ENCODE peak calls at places on chromosomes 5 and 9, in six cellular contexts. C, N, Z, W, D and M are unnamed samples.

GRCh38 chr5:135482383-135482933 is 30.3 kb upstream of the TIFAB start:
- DNase-seq in W (no peak), C (no peak), Z (no peak), N (no peak), D (no peak), M (no peak)

GRCh38 chr9:77417570-77417969 is 230.6 kb downstream of the GNA14 start:
- DNase-seq in W (no peak), N (peak; percentile 79), C (peak; percentile 14), D (no peak), Z (no peak), M (peak; percentile 93)

GRCh38 chr9:135105938-135106491 is 18.5 kb downstream of the OLFM1 start:
- DNase-seq in C (no peak), Z (no peak), N (no peak), D (no peak), W (peak; percentile 48), M (no peak)

GRCh38 chr5:96279796-96280542 is 153.1 kb downstream of the PCSK1 start:
- DNase-seq in W (no peak), Z (no peak), D (no peak), N (peak; percentile 34), C (no peak), M (no peak)

GRCh38 chr9:113530942-113531341 is 67.4 kb downstream of the RGS3 start:
- DNase-seq in Z (no peak), N (no peak), D (no peak), C (no peak), W (no peak), M (no peak)

GRCh38 chr5:20536813-20537212 is 548.8 kb upstream of the CDH18 start:
- DNase-seq in Z (no peak), N (no peak), W (no peak), D (no peak), C (no peak), M (no peak)

GRCh38 chr5:122703214-122703613 is 71.7 kb upstream of the SNX2 start:
- DNase-seq in C (no peak), N (no peak), D (no peak), W (no peak), Z (no peak), M (no peak)

GRCh38 chr5:103706939-103707682 is 144.5 kb upstream of the NUDT12 start:
- DNase-seq in N (no peak), C (no peak), D (no peak), W (no peak), Z (no peak), M (peak; percentile 61)

GRCh38 chr5:96616801-96617200 is 45.4 kb upstream of the CAST start:
- DNase-seq in D (no peak), C (no peak), N (no peak), W (no peak), Z (no peak), M (no peak)

GRCh38 chr5:1502046-1502736 is 21.6 kb downstream of the LPCAT1 start:
- DNase-seq in C (peak; percentile 71), W (no peak), N (no peak), D (no peak), Z (no peak), M (no peak)

GRCh38 chr9:14435871-14436270 is 121.9 kb upstream of the NFIB start:
- DNase-seq in W (no peak), C (no peak), N (no peak), D (no peak), Z (no peak), M (no peak)

GRCh38 chr5:119524461-119524860 is 72.2 kb downstream of the HSD17B4 start:
- DNase-seq in Z (no peak), W (no peak), N (peak; percentile 1), D (peak; percentile 3), C (no peak), M (no peak)

GRCh38 chr5:180639287-180639686 is 10.1 kb downstream of the FLT4 start:
- DNase-seq in W (no peak), N (no peak), Z (no peak), D (no peak), C (no peak), M (no peak)

GRCh38 chr5:107570805-107571531 is 99.8 kb downstream of the EFNA5 start:
- DNase-seq in Z (no peak), N (no peak), D (no peak), W (no peak), C (no peak), M (peak; percentile 24)

GRCh38 chr9:124478014-124478753 is 27.9 kb downstream of the ADGRD2 start:
- DNase-seq in D (no peak), W (peak; percentile 51), Z (no peak), C (no peak), N (no peak), M (no peak)

GRCh38 chr5:113692466-113693204 is 179.1 kb downstream of the YTHDC2 start:
- DNase-seq in W (no peak), Z (no peak), D (peak; percentile 54), C (no peak), N (no peak), M (no peak)

GRCh38 chr9:109602987-109603386 is 104.9 kb upstream of the PTPN3 start:
- DNase-seq in W (no peak), Z (no peak), C (no peak), N (no peak), D (no peak), M (no peak)

GRCh38 chr9:120066315-120066714 is 513.7 kb downstream of the CDK5RAP2 start:
- DNase-seq in D (no peak), W (no peak), Z (no peak), C (no peak), N (no peak), M (no peak)

GRCh38 chr9:99414321-99414720 is 192.2 kb downstream of the SEC61B start:
- DNase-seq in D (no peak), N (no peak), C (no peak), W (no peak), Z (no peak), M (no peak)

GRCh38 chr9:129777769-129778130 is 24.9 kb upstream of the PTGES start:
- DNase-seq in D (no peak), C (no peak), Z (no peak), W (no peak), N (no peak), M (no peak)

GRCh38 chr5:74294231-74294705 is 346.3 kb downstream of the ENC1 start:
- DNase-seq in N (no peak), Z (no peak), D (no peak), W (no peak), C (no peak), M (no peak)

GRCh38 chr5:102971693-102972293 is 148.1 kb downstream of the GIN1 start:
- DNase-seq in D (no peak), N (peak; percentile 70), Z (no peak), C (no peak), W (no peak), M (peak; percentile 58)

GRCh38 chr5:148488757-148489156 is 105.0 kb downstream of the FBXO38 start:
- DNase-seq in Z (no peak), C (no peak), D (no peak), W (no peak), N (no peak), M (no peak)

GRCh38 chr9:135241381-135242380 is 154.2 kb downstream of the OLFM1 start:
- DNase-seq in N (no peak), Z (no peak), C (no peak), W (peak; percentile 65), D (no peak), M (no peak)

GRCh38 chr5:35373196-35373696 is 143.0 kb upstream of the PRLR start:
- DNase-seq in W (no peak), N (no peak), Z (no peak), D (no peak), C (peak; percentile 30), M (no peak)

GRCh38 chr9:1458503-1458902 is 408.3 kb downstream of the DMRT2 start:
- DNase-seq in N (peak; percentile 2), D (no peak), W (no peak), C (peak; percentile 65), Z (no peak), M (no peak)

GRCh38 chr9:91196103-91196761 is 165.5 kb downstream of the AUH start:
- DNase-seq in N (no peak), D (no peak), C (no peak), Z (no peak), W (no peak), M (no peak)

GRCh38 chr9:37336150-37336549 is 86.3 kb upstream of the GRHPR start:
- DNase-seq in W (no peak), C (no peak), N (no peak), D (no peak), Z (no peak), M (no peak)

GRCh38 chr5:65749956-65750355 is 28.0 kb downstream of the NLN start:
- DNase-seq in W (no peak), Z (no peak), C (no peak), N (no peak), D (no peak), M (no peak)

GRCh38 chr9:81388831-81389230 is 300.5 kb downstream of the TLE1 start:
- DNase-seq in C (no peak), Z (no peak), D (no peak), N (no peak), W (no peak), M (no peak)

GRCh38 chr9:81393985-81394811 is 295.1 kb downstream of the TLE1 start:
- DNase-seq in N (peak; percentile 61), D (no peak), Z (no peak), C (no peak), W (no peak), M (peak; percentile 62)

GRCh38 chr9:81390802-81391456 is 298.4 kb downstream of the TLE1 start:
- DNase-seq in C (peak; percentile 72), D (no peak), Z (no peak), W (no peak), N (no peak), M (no peak)

GRCh38 chr9:81389569-81389993 is 299.8 kb downstream of the TLE1 start:
- DNase-seq in N (peak; percentile 99), W (no peak), Z (no peak), D (no peak), C (peak; percentile 96), M (peak; percentile 94)

GRCh38 chr9:81391457-81391825 is 297.9 kb downstream of the TLE1 start:
- DNase-seq in C (peak; percentile 27), N (no peak), W (no peak), Z (no peak), D (no peak), M (no peak)
- H2BK5ac ChIP-seq in C (peak overlapping the region; percentile 22), N (no peak overlapping the region), W (no peak overlapping the region), Z (no peak overlapping the region), D (no peak overlapping the region), M (no peak overlapping the region)

DNA sequence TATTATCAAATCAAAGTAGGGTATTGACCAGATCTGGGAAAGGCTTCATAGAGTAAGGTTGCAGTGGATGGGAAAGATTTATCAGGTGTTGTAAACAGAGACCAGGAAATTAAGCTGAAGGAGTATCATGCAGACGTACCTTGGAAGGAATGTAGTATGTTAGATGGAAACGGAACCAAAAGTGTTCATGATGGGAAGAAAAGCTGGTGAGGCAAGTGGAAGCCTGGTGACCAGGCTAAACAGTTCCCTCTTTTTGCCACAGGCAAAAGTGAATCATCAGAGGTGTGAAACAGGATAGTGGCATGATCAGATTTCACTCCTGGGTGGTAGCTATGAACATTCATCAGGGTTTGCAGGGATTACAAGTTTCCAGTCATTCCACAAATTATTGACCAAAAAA is 780.1 kb upstream of the DMAC1 start:
- DNase-seq in N (no peak), D (no peak), W (no peak), Z (no peak), C (peak; percentile 56), M (no peak)
- H2AFZ ChIP-seq in N (no peak overlapping the region), D (no peak overlapping the region), W (no peak overlapping the region), Z (no peak overlapping the region), C (no peak overlapping the region), M (no peak overlapping the region)

GRCh38 chr5:55569513-55569865 is 34.7 kb upstream of the PLPP1 start:
- DNase-seq in D (no peak), Z (no peak), N (no peak), C (no peak), W (no peak), M (no peak)
- H2BK5ac ChIP-seq in D (no peak overlapping the region), Z (peak overlapping the region; percentile 73), N (no peak overlapping the region), C (peak overlapping the region; percentile 64), W (no peak overlapping the region), M (no peak overlapping the region)

GRCh38 chr5:81183811-81184748 is 49.0 kb upstream of the CKMT2 start:
- DNase-seq in N (no peak), Z (no peak), D (no peak), C (peak; percentile 68), W (no peak), M (peak; percentile 10)
- H2AFZ ChIP-seq in N (no peak overlapping the region), Z (no peak overlapping the region), D (no peak overlapping the region), C (no peak overlapping the region), W (no peak overlapping the region), M (no peak overlapping the region)